ENCODE peak calls at places on chromosomes 13 and 19, in four cellular contexts. W is neural progenitor cell, T is psoas muscle, Z is IMR-90. S is an unnamed sample.

GRCh38 chr13:100130092-100130491 is 41.2 kb downstream of the PCCA start:
- DNase-seq in W (no peak), T (no peak), Z (no peak), S (no peak)

GRCh38 chr19:30168760-30169159 is 203.4 kb upstream of the ZNF536 start:
- DNase-seq in W (no peak), T (peak), Z (no peak), S (no peak)

GRCh38 chr13:41139296-41139966 is 6.8 kb upstream of the KBTBD6 start:
- DNase-seq in W (no peak), T (no peak), Z (peak), S (no peak)

GRCh38 chr13:26446751-26447150 is 110.7 kb upstream of the WASF3 start:
- DNase-seq in W (no peak), T (no peak), Z (no peak), S (no peak)

GRCh38 chr13:36709136-36709895 is 35.5 kb downstream of the SERTM1 start:
- DNase-seq in W (no peak), T (no peak), Z (no peak), S (no peak)

GRCh38 chr19:38304352-38304865 is 358 bp downstream of the C19orf33 start:
- DNase-seq in W (no peak), T (no peak), Z (no peak), S (no peak)

GRCh38 chr19:56091066-56091490 is 30.0 kb downstream of the ZNF787 start:
- DNase-seq in W (no peak), T (no peak), Z (peak), S (no peak)

GRCh38 chr13:32430018-32430747 is 2.3 kb upstream of the N4BP2L1 start:
- DNase-seq in W (no peak), T (no peak), Z (peak), S (no peak)

GRCh38 chr13:80504453-80504852 is 163.5 kb upstream of the SPRY2 start:
- DNase-seq in W (no peak), T (no peak), Z (no peak), S (no peak)

GRCh38 chr13:55999709-56000108 is 1141.0 kb upstream of the PRR20A start:
- DNase-seq in W (peak), T (no peak), Z (no peak), S (no peak)

GRCh38 chr19:41025871-41026270 is 34.8 kb downstream of the CYP2B6 start:
- DNase-seq in W (peak), T (no peak), Z (no peak), S (no peak)

GRCh38 chr19:11598103-11598483 is 810 bp downstream of the ZNF627 start:
- DNase-seq in W (no peak), T (no peak), Z (no peak), S (no peak)
- H3K27ac ChIP-seq in W (peak), T (peak), Z (peak), S (no peak)

GRCh38 chr19:3606174-3606689 is 443 bp downstream of the TBXA2R start:
- DNase-seq in W (peak), T (no peak), Z (no peak), S (no peak)
- H3K27ac ChIP-seq in W (no peak), T (peak), Z (no peak), S (peak)

GRCh38 chr19:14542721-14543328 is 13.4 kb downstream of the TECR start:
- DNase-seq in W (no peak), T (no peak), Z (no peak), S (no peak)
- H3K27ac ChIP-seq in W (peak), T (peak), Z (no peak), S (no peak)

GRCh38 chr13:112987625-112988024 is 18.6 kb downstream of the MCF2L start:
- DNase-seq in W (no peak), T (no peak), Z (no peak), S (no peak)
- H3K27ac ChIP-seq in W (no peak), T (no peak), Z (no peak), S (no peak)

GRCh38 chr13:39602277-39602613 is 748 bp downstream of the LHFPL6 start:
- DNase-seq in W (no peak), T (no peak), Z (no peak), S (no peak)

GRCh38 chr13:39602614-39603366 is at the start of gene LHFPL6:
- DNase-seq in W (peak), T (peak), Z (peak), S (peak)

GRCh38 chr13:39601636-39602035 is 1.4 kb downstream of the LHFPL6 start:
- DNase-seq in W (no peak), T (no peak), Z (no peak), S (no peak)

GRCh38 chr13:39604736-39605135 is 1.7 kb upstream of the LHFPL6 start:
- DNase-seq in W (no peak), T (no peak), Z (no peak), S (no peak)

GRCh38 chr13:39603424-39603947 is 493 bp upstream of the LHFPL6 start:
- DNase-seq in W (peak), T (no peak), Z (peak), S (no peak)
- H3K27ac ChIP-seq in W (no peak), T (peak), Z (peak), S (peak)

GRCh38 chr19:45864629-45865082 is 530 bp downstream of the FOXA3 start:
- DNase-seq in W (no peak), T (no peak), Z (no peak), S (no peak)
- H3K27ac ChIP-seq in W (no peak), T (no peak), Z (no peak), S (no peak)

GRCh38 chr19:18173054-18173571 is 500 bp upstream of the IFI30 start:
- DNase-seq in W (no peak), T (peak), Z (no peak), S (no peak)

GRCh38 chr19:18171605-18172327 is 1.8 kb upstream of the IFI30 start:
- DNase-seq in W (no peak), T (no peak), Z (no peak), S (no peak)

GRCh38 chr19:18172331-18173053 is 1.1 kb upstream of the IFI30 start:
- DNase-seq in W (no peak), T (no peak), Z (no peak), S (no peak)

GRCh38 chr19:18174983-18175382 is 1.4 kb downstream of the IFI30 start:
- DNase-seq in W (no peak), T (no peak), Z (no peak), S (no peak)

DNA sequence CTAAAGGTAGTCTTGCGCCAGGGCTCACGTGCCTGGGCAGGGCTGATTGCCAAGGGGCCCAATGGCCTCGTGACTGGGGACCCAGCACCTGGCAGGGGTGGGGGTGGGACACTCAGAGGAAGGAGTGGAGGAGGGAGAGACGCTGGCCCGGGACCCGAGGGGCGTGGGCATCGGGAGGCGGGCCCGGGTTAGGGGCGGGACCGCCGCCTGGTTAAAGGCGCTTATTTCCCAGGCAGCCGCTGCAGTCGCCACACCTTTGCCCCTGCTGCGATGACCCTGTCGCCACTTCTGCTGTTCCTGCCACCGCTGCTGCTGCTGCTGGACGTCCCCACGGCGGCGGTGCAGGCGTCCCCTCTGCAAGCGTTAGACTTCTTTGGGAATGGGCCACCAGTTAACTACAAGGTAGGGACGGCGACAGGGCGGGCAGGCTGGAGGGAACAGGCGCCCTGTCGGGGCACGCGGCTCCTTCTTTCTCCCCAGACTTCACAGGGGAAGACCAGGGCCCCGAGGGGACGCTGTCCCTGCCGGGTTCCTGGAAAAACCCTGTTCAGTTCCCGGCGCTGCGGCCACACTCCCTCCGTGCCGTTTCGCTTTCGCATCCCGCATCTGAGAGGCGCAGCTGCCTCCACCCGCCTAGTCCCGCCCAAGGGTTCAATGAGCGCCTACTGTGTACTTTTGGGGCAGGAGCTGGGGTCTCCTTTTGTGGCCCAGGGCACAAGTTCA is at the start of gene IFI30:
- DNase-seq in W (peak), T (peak), Z (no peak), S (no peak)
- H3K27ac ChIP-seq in W (no peak), T (peak), Z (no peak), S (peak)

GRCh38 chr13:43360196-43360595 is 336.8 kb downstream of the DNAJC15 start:
- DNase-seq in W (no peak), T (no peak), Z (no peak), S (no peak)
- H3K27ac ChIP-seq in W (no peak), T (no peak), Z (no peak), S (no peak)

GRCh38 chr19:45952691-45953505 is 20.8 kb downstream of the NOVA2 start:
- DNase-seq in W (peak), T (peak), Z (peak), S (no peak)
- H3K27ac ChIP-seq in W (no peak), T (no peak), Z (no peak), S (no peak)

GRCh38 chr19:17467471-17468301 is 2.6 kb upstream of the SLC27A1 start:
- DNase-seq in W (no peak), T (peak), Z (no peak), S (no peak)
- H3K27ac ChIP-seq in W (no peak), T (peak), Z (no peak), S (no peak)

S was measured in thoracic aorta.